ENCODE peak calls at places on chromosomes 4 and X, in eight cellular contexts. One of them, this sample, is unnamed.

GRCh38 chr4:117164338-117164737 is 79.0 kb upstream of the TRAM1L1 start:
- DNase-seq in HCT116: peak; percentile 12
- DNase-seq in GM23338: peak; percentile 11
- DNase-seq in HL-60: no peak
- DNase-seq in SK-N-SH: no peak
- DNase-seq in K562: no peak
- DNase-seq in HepG2: no peak
- DNase-seq in GM12878: no peak
- DNase-seq in this sample: no peak

GRCh38 chr4:153418114-153418513 is 48.0 kb upstream of the TMEM131L start:
- DNase-seq in HCT116: no peak
- DNase-seq in GM23338: no peak
- DNase-seq in HL-60: no peak
- DNase-seq in SK-N-SH: no peak
- DNase-seq in K562: no peak
- DNase-seq in HepG2: no peak
- DNase-seq in GM12878: no peak
- DNase-seq in this sample: no peak

GRCh38 chr4:123740236-123740635 is 343.6 kb downstream of the SPRY1 start:
- DNase-seq in HCT116: no peak
- DNase-seq in GM23338: no peak
- DNase-seq in HL-60: no peak
- DNase-seq in SK-N-SH: no peak
- DNase-seq in K562: no peak
- DNase-seq in HepG2: no peak
- DNase-seq in GM12878: no peak
- DNase-seq in this sample: no peak

GRCh38 chr4:16897351-16897750 is 1.1 kb downstream of the LDB2 start:
- DNase-seq in HCT116: no peak
- DNase-seq in GM23338: peak; percentile 54
- DNase-seq in HL-60: no peak
- DNase-seq in SK-N-SH: no peak
- DNase-seq in K562: no peak
- DNase-seq in HepG2: no peak
- DNase-seq in GM12878: no peak
- DNase-seq in this sample: no peak

GRCh38 chr4:86043755-86044592 is 315.9 kb downstream of the MAPK10 start:
- DNase-seq in HCT116: peak; percentile 37
- DNase-seq in GM23338: peak; percentile 63
- DNase-seq in HL-60: peak; percentile 30
- DNase-seq in SK-N-SH: peak; percentile 23
- DNase-seq in K562: peak; percentile 26
- DNase-seq in HepG2: peak; percentile 32
- DNase-seq in GM12878: no peak
- DNase-seq in this sample: no peak

GRCh38 chr4:131603705-131604104 is 1545.4 kb upstream of the PCDH10 start:
- DNase-seq in HCT116: no peak
- DNase-seq in GM23338: no peak
- DNase-seq in HL-60: no peak
- DNase-seq in SK-N-SH: no peak
- DNase-seq in K562: no peak
- DNase-seq in HepG2: no peak
- DNase-seq in GM12878: no peak
- DNase-seq in this sample: no peak

GRCh38 chr4:55358668-55359067 is 12.6 kb downstream of the SRD5A3 start:
- DNase-seq in HCT116: peak; percentile 50
- DNase-seq in GM23338: no peak
- DNase-seq in HL-60: peak; percentile 54
- DNase-seq in SK-N-SH: no peak
- DNase-seq in K562: no peak
- DNase-seq in HepG2: no peak
- DNase-seq in GM12878: peak; percentile 5
- DNase-seq in this sample: peak; percentile 5

GRCh38 chrX:99091459-99091858 is 1318.6 kb downstream of the PCDH19 start:
- DNase-seq in HCT116: no peak
- DNase-seq in GM23338: no peak
- DNase-seq in HL-60: no peak
- DNase-seq in SK-N-SH: no peak
- DNase-seq in K562: no peak
- DNase-seq in HepG2: no peak
- DNase-seq in GM12878: no peak
- DNase-seq in this sample: no peak

GRCh38 chr4:17492058-17492741 is 19.7 kb downstream of the QDPR start:
- DNase-seq in HCT116: no peak
- DNase-seq in GM23338: no peak
- DNase-seq in HL-60: no peak
- DNase-seq in SK-N-SH: peak; percentile 52
- DNase-seq in K562: no peak
- DNase-seq in HepG2: no peak
- DNase-seq in GM12878: no peak
- DNase-seq in this sample: no peak

GRCh38 chrX:19627081-19627480 is 111.8 kb upstream of the MAP3K15 start:
- DNase-seq in HCT116: no peak
- DNase-seq in GM23338: no peak
- DNase-seq in HL-60: no peak
- DNase-seq in SK-N-SH: no peak
- DNase-seq in K562: no peak
- DNase-seq in HepG2: no peak
- DNase-seq in GM12878: no peak
- DNase-seq in this sample: no peak

GRCh38 chr4:24519649-24520048 is 64.7 kb downstream of the DHX15 start:
- DNase-seq in HCT116: no peak
- DNase-seq in GM23338: no peak
- DNase-seq in HL-60: no peak
- DNase-seq in SK-N-SH: no peak
- DNase-seq in K562: no peak
- DNase-seq in HepG2: peak; percentile 18
- DNase-seq in GM12878: no peak
- DNase-seq in this sample: no peak

GRCh38 chrX:129316461-129316860 is 206.8 kb downstream of the SMARCA1 start:
- DNase-seq in HCT116: no peak
- DNase-seq in GM23338: no peak
- DNase-seq in HL-60: no peak
- DNase-seq in SK-N-SH: no peak
- DNase-seq in K562: no peak
- DNase-seq in HepG2: no peak
- DNase-seq in GM12878: no peak
- DNase-seq in this sample: no peak

GRCh38 chr4:20431422-20432014 is 179.8 kb downstream of the SLIT2 start:
- DNase-seq in HCT116: no peak
- DNase-seq in GM23338: peak; percentile 47
- DNase-seq in HL-60: no peak
- DNase-seq in SK-N-SH: no peak
- DNase-seq in K562: no peak
- DNase-seq in HepG2: no peak
- DNase-seq in GM12878: no peak
- DNase-seq in this sample: no peak

GRCh38 chrX:41923925-41924693 is 755 bp upstream of the CASK start:
- DNase-seq in HCT116: peak; percentile 22
- DNase-seq in GM23338: no peak
- DNase-seq in HL-60: no peak
- DNase-seq in SK-N-SH: peak; percentile 25
- DNase-seq in K562: no peak
- DNase-seq in HepG2: no peak
- DNase-seq in GM12878: no peak
- DNase-seq in this sample: no peak
- TF ChIP-seq CTCF in HCT116: no peak
- TF ChIP-seq CTCF in GM23338: no peak
- TF ChIP-seq CTCF in HL-60: no peak
- TF ChIP-seq CTCF in SK-N-SH: no peak
- TF ChIP-seq CTCF in K562: no peak
- TF ChIP-seq CTCF in HepG2: no peak
- TF ChIP-seq CTCF in GM12878: no peak
- TF ChIP-seq CTCF in this sample: no peak

GRCh38 chr4:77782102-77782835 is 36.9 kb downstream of the CNOT6L start:
- DNase-seq in HCT116: no peak
- DNase-seq in GM23338: no peak
- DNase-seq in HL-60: no peak
- DNase-seq in SK-N-SH: no peak
- DNase-seq in K562: no peak
- DNase-seq in HepG2: no peak
- DNase-seq in GM12878: no peak
- DNase-seq in this sample: no peak

GRCh38 chr4:77773101-77773500 is 46.1 kb downstream of the CNOT6L start:
- DNase-seq in HCT116: no peak
- DNase-seq in GM23338: no peak
- DNase-seq in HL-60: no peak
- DNase-seq in SK-N-SH: no peak
- DNase-seq in K562: no peak
- DNase-seq in HepG2: no peak
- DNase-seq in GM12878: no peak
- DNase-seq in this sample: no peak

GRCh38 chr4:77777135-77777777 is 41.9 kb downstream of the CNOT6L start:
- DNase-seq in HCT116: no peak
- DNase-seq in GM23338: no peak
- DNase-seq in HL-60: no peak
- DNase-seq in SK-N-SH: peak; percentile 7
- DNase-seq in K562: no peak
- DNase-seq in HepG2: no peak
- DNase-seq in GM12878: no peak
- DNase-seq in this sample: no peak

GRCh38 chr4:77771566-77771965 is 47.6 kb downstream of the CNOT6L start:
- DNase-seq in HCT116: no peak
- DNase-seq in GM23338: peak; percentile 36
- DNase-seq in HL-60: no peak
- DNase-seq in SK-N-SH: no peak
- DNase-seq in K562: no peak
- DNase-seq in HepG2: no peak
- DNase-seq in GM12878: no peak
- DNase-seq in this sample: no peak

DNA sequence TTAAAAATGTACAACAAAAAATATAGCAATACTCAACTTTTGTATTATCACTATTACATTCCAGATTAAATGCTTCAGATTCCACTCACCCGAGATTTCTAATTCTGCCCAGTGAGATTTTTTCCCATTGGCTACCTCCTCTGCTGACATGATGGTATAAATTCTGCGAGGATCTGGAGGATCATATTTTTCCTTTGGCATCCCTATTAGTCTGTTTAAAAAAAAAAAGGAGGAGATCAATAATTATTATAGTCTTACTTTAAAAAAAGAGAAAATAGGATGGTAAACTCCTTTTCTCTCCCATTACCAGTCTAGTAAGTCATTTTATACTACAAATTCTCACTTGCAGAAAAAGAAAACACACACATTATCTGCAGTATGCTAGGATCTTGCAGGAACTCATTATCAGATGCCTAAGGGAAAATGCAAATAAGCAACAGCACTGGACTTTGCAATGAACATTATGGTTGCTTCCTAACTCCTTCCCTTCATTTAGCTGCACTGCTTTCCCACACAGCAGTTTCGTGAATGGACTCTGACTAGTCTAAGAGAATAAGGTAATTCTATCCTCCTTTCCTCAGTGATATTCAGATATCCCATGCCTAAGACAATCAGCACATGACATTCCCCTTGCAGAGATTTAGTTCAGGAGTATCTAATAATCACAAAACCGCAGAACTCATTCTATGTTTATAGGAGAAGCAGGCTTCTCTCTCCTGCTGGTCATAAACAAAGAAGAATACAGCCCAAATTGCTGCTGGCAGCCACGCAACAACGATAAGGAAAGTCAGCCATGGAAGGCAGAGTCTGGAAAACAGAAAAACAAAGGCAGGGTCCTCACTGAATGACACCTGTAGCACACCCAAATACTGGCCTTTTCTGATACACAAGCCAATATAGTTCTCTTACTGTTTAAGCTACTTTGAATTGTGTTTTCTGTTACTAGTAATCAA is 42.7 kb downstream of the CNOT6L start:
- DNase-seq in HCT116: no peak
- DNase-seq in GM23338: no peak
- DNase-seq in HL-60: no peak
- DNase-seq in SK-N-SH: peak; percentile 50
- DNase-seq in K562: no peak
- DNase-seq in HepG2: no peak
- DNase-seq in GM12878: no peak
- DNase-seq in this sample: no peak
- TF ChIP-seq REST in HCT116: no peak
- TF ChIP-seq REST in GM23338: no peak
- TF ChIP-seq REST in HL-60: no peak
- TF ChIP-seq REST in SK-N-SH: no peak
- TF ChIP-seq REST in K562: no peak
- TF ChIP-seq REST in HepG2: no peak
- TF ChIP-seq REST in GM12878: no peak
- TF ChIP-seq REST in this sample: no peak

GRCh38 chr4:71187399-71188196 is 151.2 kb upstream of the SLC4A4 start:
- DNase-seq in HCT116: no peak
- DNase-seq in GM23338: no peak
- DNase-seq in HL-60: no peak
- DNase-seq in SK-N-SH: no peak
- DNase-seq in K562: no peak
- DNase-seq in HepG2: no peak
- DNase-seq in GM12878: no peak
- DNase-seq in this sample: no peak

GRCh38 chr4:71188197-71188625 is 150.6 kb upstream of the SLC4A4 start:
- DNase-seq in HCT116: no peak
- DNase-seq in GM23338: peak; percentile 70
- DNase-seq in HL-60: no peak
- DNase-seq in SK-N-SH: no peak
- DNase-seq in K562: no peak
- DNase-seq in HepG2: no peak
- DNase-seq in GM12878: no peak
- DNase-seq in this sample: no peak

GRCh38 chr4:71186566-71187398 is 152.0 kb upstream of the SLC4A4 start:
- DNase-seq in HCT116: no peak
- DNase-seq in GM23338: peak; percentile 79
- DNase-seq in HL-60: no peak
- DNase-seq in SK-N-SH: peak; percentile 61
- DNase-seq in K562: no peak
- DNase-seq in HepG2: no peak
- DNase-seq in GM12878: no peak
- DNase-seq in this sample: no peak

GRCh38 chr4:71184195-71184781 is 154.5 kb upstream of the SLC4A4 start:
- DNase-seq in HCT116: peak; percentile 63
- DNase-seq in GM23338: peak; percentile 84
- DNase-seq in HL-60: peak; percentile 47
- DNase-seq in SK-N-SH: peak; percentile 48
- DNase-seq in K562: peak; percentile 44
- DNase-seq in HepG2: peak; percentile 31
- DNase-seq in GM12878: peak; percentile 13
- DNase-seq in this sample: peak; percentile 15

GRCh38 chr4:71186257-71186565 is 152.6 kb upstream of the SLC4A4 start:
- DNase-seq in HCT116: no peak
- DNase-seq in GM23338: no peak
- DNase-seq in HL-60: no peak
- DNase-seq in SK-N-SH: no peak
- DNase-seq in K562: no peak
- DNase-seq in HepG2: no peak
- DNase-seq in GM12878: no peak
- DNase-seq in this sample: no peak
- H3K27me3 ChIP-seq in HCT116: peaks cover 15% of the 10 kb centered on the region
- H3K27me3 ChIP-seq in GM23338: peaks cover 46% of the 10 kb centered on the region
- H3K27me3 ChIP-seq in HL-60: peaks cover 46% of the 10 kb centered on the region
- H3K27me3 ChIP-seq in SK-N-SH: peaks cover 48% of the 10 kb centered on the region
- H3K27me3 ChIP-seq in K562: no peaks in the 10 kb centered on the region
- H3K27me3 ChIP-seq in HepG2: peaks cover 1% of the 10 kb centered on the region
- H3K27me3 ChIP-seq in GM12878: peaks cover 24% of the 10 kb centered on the region
- H3K27me3 ChIP-seq in this sample: peaks cover 23% of the 10 kb centered on the region

DNA sequence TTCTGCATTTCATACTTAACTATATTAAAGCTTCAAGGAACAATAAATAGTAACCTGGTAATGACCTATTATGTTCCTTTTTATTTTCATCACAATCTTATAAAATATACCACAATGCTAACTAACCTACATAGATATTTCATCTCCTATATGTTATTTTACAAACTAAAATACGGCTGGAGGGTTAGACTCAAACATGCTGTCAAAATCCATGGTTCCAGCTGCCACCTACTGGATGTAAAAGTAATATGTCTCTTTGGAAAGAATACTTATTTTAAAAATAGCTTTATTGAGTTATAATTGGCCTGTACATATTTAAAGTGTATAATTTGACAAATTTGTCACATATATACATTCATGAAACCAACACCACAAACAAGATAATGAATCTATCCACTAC is 15.0 kb downstream of the RGN start:
- DNase-seq in HCT116: peak; percentile 10
- DNase-seq in GM23338: peak; percentile 26
- DNase-seq in HL-60: peak; percentile 13
- DNase-seq in SK-N-SH: peak; percentile 26
- DNase-seq in K562: peak; percentile 12
- DNase-seq in HepG2: no peak
- DNase-seq in GM12878: no peak
- DNase-seq in this sample: peak; percentile 1
- TF ChIP-seq CTCF in HCT116: peak; percentile 30
- TF ChIP-seq CTCF in GM23338: peak; percentile 62
- TF ChIP-seq CTCF in HL-60: no peak
- TF ChIP-seq CTCF in SK-N-SH: peak; percentile 74
- TF ChIP-seq CTCF in K562: peak; percentile 67
- TF ChIP-seq CTCF in HepG2: peak; percentile 47
- TF ChIP-seq CTCF in GM12878: peak; percentile 51
- TF ChIP-seq CTCF in this sample: peak; percentile 53